ENCODE peak calls at places on chromosomes 3 and 15, in six cellular contexts. X, V, Z, P, U and H are unnamed samples.

GRCh38 chr3:88433572-88433971 is 283.8 kb downstream of the C3orf38 start:
- DNase-seq in P (no peak), V (no peak), X (no peak), Z (peak), U (peak), H (no peak)

GRCh38 chr3:45225465-45226205 is 452 bp downstream of the TMEM158 start:
- DNase-seq in U (no peak), P (peak), Z (no peak), X (peak), V (peak), H (no peak)

GRCh38 chr15:73631915-73632669 is 1.1 kb downstream of the NPTN start:
- DNase-seq in U (no peak), X (no peak), V (peak), P (no peak), Z (no peak), H (peak)

GRCh38 chr3:25594007-25594502 is 70.7 kb downstream of the TOP2B start:
- DNase-seq in X (no peak), U (peak), Z (no peak), P (no peak), V (peak), H (peak)

GRCh38 chr3:37338500-37338899 is 164.1 kb upstream of the LRRFIP2 start:
- DNase-seq in X (no peak), P (no peak), U (no peak), Z (no peak), V (peak), H (no peak)

GRCh38 chr3:49952924-49953323 is 13.0 kb downstream of the RBM6 start:
- DNase-seq in U (no peak), X (no peak), V (no peak), P (no peak), Z (no peak), H (no peak)

GRCh38 chr3:67550541-67550940 is 103.9 kb downstream of the SUCLG2 start:
- DNase-seq in U (no peak), Z (no peak), V (no peak), P (no peak), X (no peak), H (no peak)

GRCh38 chr3:126113733-126114132 is 29.8 kb upstream of the SLC41A3 start:
- DNase-seq in Z (no peak), X (no peak), V (no peak), U (peak), P (no peak), H (peak)

GRCh38 chr3:136819784-136820640 is 1.1 kb downstream of the SLC35G2 start:
- DNase-seq in X (peak), Z (no peak), U (peak), V (peak), P (peak), H (peak)

GRCh38 chr3:149969945-149970715 is 565 bp downstream of the PFN2 start:
- DNase-seq in V (peak), Z (peak), U (peak), X (peak), P (peak), H (peak)

GRCh38 chr3:33134026-33134625 is 20.3 kb downstream of the CRTAP start:
- DNase-seq in X (no peak), U (no peak), Z (no peak), V (no peak), P (no peak), H (peak)

GRCh38 chr3:57292159-57292894 is at the start of gene ASB14:
- DNase-seq in Z (no peak), U (no peak), V (no peak), P (no peak), X (no peak), H (no peak)

GRCh38 chr3:194572131-194572789 is 61.0 kb downstream of the TMEM44 start:
- DNase-seq in P (no peak), V (peak), U (no peak), Z (no peak), X (no peak), H (peak)

GRCh38 chr3:50321146-50321843 is 1.2 kb downstream of the HYAL2 start:
- DNase-seq in U (peak), P (peak), Z (peak), X (peak), V (peak), H (peak)

GRCh38 chr15:44193651-44194396 is 1.2 kb downstream of the FRMD5 start:
- DNase-seq in X (no peak), U (peak), V (peak), Z (peak), P (no peak), H (peak)

GRCh38 chr3:98884675-98885371 is 16.7 kb downstream of the DCBLD2 start:
- DNase-seq in Z (no peak), U (no peak), V (peak), X (no peak), P (no peak), H (no peak)

GRCh38 chr15:52144656-52145055 is 32.1 kb upstream of the BCL2L10 start:
- DNase-seq in Z (no peak), V (peak), U (no peak), P (no peak), X (no peak), H (peak)

GRCh38 chr15:67730135-67730534 is 95.2 kb upstream of the SKOR1 start:
- DNase-seq in Z (no peak), V (no peak), U (no peak), P (no peak), X (no peak), H (no peak)

GRCh38 chr3:15903776-15904720 is 106.3 kb upstream of the ANKRD28 start:
- DNase-seq in V (peak), P (no peak), U (no peak), Z (no peak), X (no peak), H (no peak)

GRCh38 chr15:39591141-39591895 is 10.4 kb downstream of the THBS1 start:
- DNase-seq in Z (no peak), X (no peak), P (no peak), V (peak), U (no peak), H (no peak)

GRCh38 chr3:65810277-65810676 is 228.4 kb downstream of the MAGI1 start:
- DNase-seq in U (no peak), P (no peak), Z (no peak), X (no peak), V (no peak), H (no peak)

GRCh38 chr3:52402706-52403270 is 42.1 kb downstream of the SEMA3G start:
- DNase-seq in V (no peak), P (no peak), Z (no peak), U (no peak), X (no peak), H (no peak)

GRCh38 chr3:177563792-177564191 is 366.5 kb upstream of the TBL1XR1 start:
- DNase-seq in Z (no peak), U (no peak), V (no peak), X (no peak), P (no peak), H (no peak)

GRCh38 chr3:187015903-187016638 is 85.7 kb downstream of the ST6GAL1 start:
- DNase-seq in Z (no peak), V (no peak), X (no peak), P (no peak), U (peak), H (no peak)